ENCODE peak calls at places on chromosome 6, in five cellular contexts. One of them, this sample, is unnamed.

GRCh38 chr6:110048221-110048875 is 70.2 kb downstream of the GPR6 start:
- DNase-seq in IMR-90: no peak
- DNase-seq in Calu3: no peak
- DNase-seq in heart right ventricle: no peak
- DNase-seq in nephron progenitor cell: no peak
- DNase-seq in this sample: no peak

GRCh38 chr6:35056952-35057351 is 84.2 kb downstream of the TCP11 start:
- DNase-seq in heart right ventricle: no peak
- DNase-seq in nephron progenitor cell: no peak
- DNase-seq in IMR-90: no peak
- DNase-seq in Calu3: no peak
- DNase-seq in this sample: no peak

GRCh38 chr6:151506761-151507160 is 12.9 kb downstream of the CCDC170 start:
- DNase-seq in nephron progenitor cell: no peak
- DNase-seq in IMR-90: no peak
- DNase-seq in heart right ventricle: no peak
- DNase-seq in Calu3: no peak
- DNase-seq in this sample: no peak

GRCh38 chr6:139757766-139758655 is 383.6 kb upstream of the CITED2 start:
- DNase-seq in IMR-90: peak; percentile 42
- DNase-seq in nephron progenitor cell: no peak
- DNase-seq in heart right ventricle: no peak
- DNase-seq in Calu3: no peak
- DNase-seq in this sample: no peak

GRCh38 chr6:28839443-28840120 is 84.2 kb downstream of the TRIM27 start:
- DNase-seq in heart right ventricle: no peak
- DNase-seq in Calu3: no peak
- DNase-seq in nephron progenitor cell: no peak
- DNase-seq in IMR-90: no peak
- DNase-seq in this sample: no peak

GRCh38 chr6:109322825-109323580 is 59.3 kb downstream of the CD164 start:
- DNase-seq in Calu3: no peak
- DNase-seq in heart right ventricle: peak; percentile 43
- DNase-seq in nephron progenitor cell: no peak
- DNase-seq in IMR-90: no peak
- DNase-seq in this sample: no peak

GRCh38 chr6:137926207-137926731 is 59.2 kb downstream of the TNFAIP3 start:
- DNase-seq in Calu3: peak; percentile 32
- DNase-seq in nephron progenitor cell: no peak
- DNase-seq in IMR-90: peak; percentile 92
- DNase-seq in heart right ventricle: no peak
- DNase-seq in this sample: no peak

GRCh38 chr6:110341671-110342304 is 16.4 kb downstream of the METTL24 start:
- DNase-seq in heart right ventricle: no peak
- DNase-seq in IMR-90: peak; percentile 32
- DNase-seq in nephron progenitor cell: peak; percentile 49
- DNase-seq in Calu3: peak; percentile 38
- DNase-seq in this sample: no peak

GRCh38 chr6:91672201-91672600 is 1085.3 kb upstream of the MAP3K7 start:
- DNase-seq in Calu3: no peak
- DNase-seq in heart right ventricle: no peak
- DNase-seq in nephron progenitor cell: no peak
- DNase-seq in IMR-90: no peak
- DNase-seq in this sample: no peak

GRCh38 chr6:109978174-109979032 is at the start of gene GPR6:
- DNase-seq in heart right ventricle: peak; percentile 56
- DNase-seq in nephron progenitor cell: peak; percentile 99
- DNase-seq in IMR-90: peak; percentile 34
- DNase-seq in Calu3: peak; percentile 66
- DNase-seq in this sample: no peak

GRCh38 chr6:110170081-110170480 is 9.4 kb downstream of the WASF1 start:
- DNase-seq in IMR-90: no peak
- DNase-seq in heart right ventricle: no peak
- DNase-seq in nephron progenitor cell: no peak
- DNase-seq in Calu3: no peak
- DNase-seq in this sample: no peak

GRCh38 chr6:42692151-42692911 is 30.1 kb downstream of the PRPH2 start:
- DNase-seq in nephron progenitor cell: no peak
- DNase-seq in heart right ventricle: no peak
- DNase-seq in Calu3: no peak
- DNase-seq in IMR-90: peak; percentile 80
- DNase-seq in this sample: no peak

GRCh38 chr6:89242574-89243330 is 25.6 kb upstream of the GABRR1 start:
- DNase-seq in nephron progenitor cell: no peak
- DNase-seq in Calu3: peak; percentile 21
- DNase-seq in heart right ventricle: peak; percentile 11
- DNase-seq in IMR-90: peak; percentile 61
- DNase-seq in this sample: no peak

GRCh38 chr6:43310624-43311023 is 2.0 kb upstream of the CRIP3 start:
- DNase-seq in nephron progenitor cell: no peak
- DNase-seq in heart right ventricle: no peak
- DNase-seq in Calu3: no peak
- DNase-seq in IMR-90: no peak
- DNase-seq in this sample: no peak

GRCh38 chr6:133704371-133704770 is 184.5 kb upstream of the TCF21 start:
- DNase-seq in Calu3: no peak
- DNase-seq in nephron progenitor cell: no peak
- DNase-seq in heart right ventricle: no peak
- DNase-seq in IMR-90: peak; percentile 62
- DNase-seq in this sample: no peak

GRCh38 chr6:39053016-39053595 is 4.5 kb downstream of the GLP1R start:
- DNase-seq in nephron progenitor cell: no peak
- DNase-seq in IMR-90: no peak
- DNase-seq in heart right ventricle: no peak
- DNase-seq in Calu3: no peak
- DNase-seq in this sample: no peak

GRCh38 chr6:30842754-30843610 is 41.3 kb upstream of the DDR1 start:
- DNase-seq in Calu3: no peak
- DNase-seq in nephron progenitor cell: no peak
- DNase-seq in heart right ventricle: no peak
- DNase-seq in IMR-90: no peak
- DNase-seq in this sample: no peak

GRCh38 chr6:4059115-4059777 is 19.7 kb downstream of the FAM217A start:
- DNase-seq in Calu3: peak; percentile 1
- DNase-seq in nephron progenitor cell: no peak
- DNase-seq in heart right ventricle: no peak
- DNase-seq in IMR-90: peak; percentile 90
- DNase-seq in this sample: no peak

GRCh38 chr6:98833101-98834059 is 994 bp upstream of the POU3F2 start:
- DNase-seq in Calu3: peak; percentile 51
- DNase-seq in heart right ventricle: no peak
- DNase-seq in IMR-90: peak; percentile 16
- DNase-seq in nephron progenitor cell: peak; percentile 55
- DNase-seq in this sample: no peak

GRCh38 chr6:46219661-46220060 is 48.9 kb upstream of the ENPP5 start:
- DNase-seq in Calu3: no peak
- DNase-seq in IMR-90: no peak
- DNase-seq in nephron progenitor cell: no peak
- DNase-seq in heart right ventricle: no peak
- DNase-seq in this sample: no peak

GRCh38 chr6:157774153-157775135 is 48.6 kb upstream of the SNX9 start:
- DNase-seq in IMR-90: no peak
- DNase-seq in nephron progenitor cell: peak; percentile 27
- DNase-seq in Calu3: no peak
- DNase-seq in heart right ventricle: no peak
- DNase-seq in this sample: no peak

GRCh38 chr6:81682858-81683257 is 69.6 kb downstream of the TENT5A start:
- DNase-seq in IMR-90: no peak
- DNase-seq in nephron progenitor cell: no peak
- DNase-seq in heart right ventricle: no peak
- DNase-seq in Calu3: no peak
- DNase-seq in this sample: no peak

GRCh38 chr6:169172435-169172834 is 81.2 kb downstream of the THBS2 start:
- DNase-seq in heart right ventricle: no peak
- DNase-seq in nephron progenitor cell: no peak
- DNase-seq in Calu3: peak; percentile 53
- DNase-seq in IMR-90: peak; percentile 55
- DNase-seq in this sample: no peak

GRCh38 chr6:50762798-50763197 is 49.5 kb downstream of the TFAP2D start:
- DNase-seq in heart right ventricle: no peak
- DNase-seq in Calu3: no peak
- DNase-seq in IMR-90: no peak
- DNase-seq in nephron progenitor cell: no peak
- DNase-seq in this sample: no peak

GRCh38 chr6:56840467-56841371 is 114.2 kb upstream of the BEND6 start:
- DNase-seq in IMR-90: peak; percentile 83
- DNase-seq in nephron progenitor cell: no peak
- DNase-seq in Calu3: no peak
- DNase-seq in heart right ventricle: no peak
- DNase-seq in this sample: no peak

GRCh38 chr6:124994648-124995047 is 32.4 kb downstream of the RNF217 start:
- DNase-seq in IMR-90: no peak
- DNase-seq in nephron progenitor cell: no peak
- DNase-seq in heart right ventricle: no peak
- DNase-seq in Calu3: no peak
- DNase-seq in this sample: no peak

GRCh38 chr6:159815410-159815809 is 15.3 kb downstream of the PNLDC1 start:
- DNase-seq in nephron progenitor cell: no peak
- DNase-seq in IMR-90: no peak
- DNase-seq in Calu3: no peak
- DNase-seq in heart right ventricle: no peak
- DNase-seq in this sample: no peak

GRCh38 chr6:170232186-170233002 is 58.5 kb downstream of the DLL1 start:
- DNase-seq in heart right ventricle: no peak
- DNase-seq in IMR-90: peak; percentile 62
- DNase-seq in nephron progenitor cell: peak; percentile 8
- DNase-seq in Calu3: no peak
- DNase-seq in this sample: no peak

GRCh38 chr6:34025851-34026250 is 120.0 kb downstream of the GRM4 start:
- DNase-seq in Calu3: no peak
- DNase-seq in nephron progenitor cell: no peak
- DNase-seq in IMR-90: no peak
- DNase-seq in heart right ventricle: no peak
- DNase-seq in this sample: no peak

GRCh38 chr6:104525677-104526322 is 333.9 kb downstream of the HACE1 start:
- DNase-seq in Calu3: peak; percentile 76
- DNase-seq in IMR-90: peak; percentile 64
- DNase-seq in heart right ventricle: peak; percentile 59
- DNase-seq in nephron progenitor cell: peak; percentile 77
- DNase-seq in this sample: no peak

GRCh38 chr6:104531591-104531990 is 328.1 kb downstream of the HACE1 start:
- DNase-seq in IMR-90: no peak
- DNase-seq in nephron progenitor cell: no peak
- DNase-seq in heart right ventricle: no peak
- DNase-seq in Calu3: no peak
- DNase-seq in this sample: no peak

GRCh38 chr6:104527311-104527710 is 332.4 kb downstream of the HACE1 start:
- DNase-seq in Calu3: no peak
- DNase-seq in nephron progenitor cell: no peak
- DNase-seq in heart right ventricle: no peak
- DNase-seq in IMR-90: no peak
- DNase-seq in this sample: no peak

GRCh38 chr6:104526383-104526782 is 333.3 kb downstream of the HACE1 start:
- DNase-seq in Calu3: peak; percentile 5
- DNase-seq in heart right ventricle: no peak
- DNase-seq in IMR-90: no peak
- DNase-seq in nephron progenitor cell: no peak
- DNase-seq in this sample: no peak

DNA sequence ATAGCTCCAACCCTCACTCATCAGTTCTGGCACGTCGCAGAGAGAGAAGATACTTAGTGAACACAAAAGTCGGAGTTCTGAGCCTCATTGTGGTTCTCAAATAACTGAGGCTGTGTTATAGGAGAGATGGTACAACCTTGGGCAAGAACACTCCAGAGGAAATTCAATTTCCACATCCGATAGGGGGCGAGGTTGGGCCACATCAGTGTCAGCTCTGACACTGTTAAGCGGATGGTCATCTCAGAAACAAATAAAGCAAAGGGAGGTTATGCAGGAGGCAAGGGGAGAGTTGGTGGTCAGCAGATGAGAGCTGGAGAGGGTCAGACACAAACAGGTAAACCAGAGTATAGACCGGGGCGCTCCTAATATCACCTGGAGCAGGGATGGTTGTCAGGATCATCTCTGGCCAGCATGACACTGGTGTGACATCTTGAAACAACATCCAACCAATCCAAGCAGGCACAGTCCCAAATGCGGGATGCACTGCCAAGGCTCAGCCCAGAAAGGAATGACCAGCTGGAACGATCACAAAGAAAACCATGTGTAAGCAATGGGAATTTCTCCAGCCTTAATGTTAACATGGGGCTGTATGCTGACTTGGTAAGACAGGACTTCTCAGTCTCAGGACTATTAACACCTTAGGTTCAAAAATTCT is 331.8 kb downstream of the HACE1 start:
- DNase-seq in nephron progenitor cell: peak; percentile 33
- DNase-seq in IMR-90: no peak
- DNase-seq in heart right ventricle: no peak
- DNase-seq in Calu3: peak; percentile 36
- DNase-seq in this sample: no peak
- TF ChIP-seq CTCF in nephron progenitor cell: peak; percentile 25
- TF ChIP-seq CTCF in IMR-90: peak; percentile 31
- TF ChIP-seq CTCF in heart right ventricle: no peak
- TF ChIP-seq CTCF in Calu3: no peak
- TF ChIP-seq CTCF in this sample: no peak

GRCh38 chr6:136317976-136318375 is 28.3 kb upstream of the BCLAF1 start:
- DNase-seq in nephron progenitor cell: no peak
- DNase-seq in IMR-90: no peak
- DNase-seq in heart right ventricle: no peak
- DNase-seq in Calu3: no peak
- DNase-seq in this sample: no peak
- TF ChIP-seq CTCF in nephron progenitor cell: no peak
- TF ChIP-seq CTCF in IMR-90: no peak
- TF ChIP-seq CTCF in heart right ventricle: no peak
- TF ChIP-seq CTCF in Calu3: no peak
- TF ChIP-seq CTCF in this sample: no peak

DNA sequence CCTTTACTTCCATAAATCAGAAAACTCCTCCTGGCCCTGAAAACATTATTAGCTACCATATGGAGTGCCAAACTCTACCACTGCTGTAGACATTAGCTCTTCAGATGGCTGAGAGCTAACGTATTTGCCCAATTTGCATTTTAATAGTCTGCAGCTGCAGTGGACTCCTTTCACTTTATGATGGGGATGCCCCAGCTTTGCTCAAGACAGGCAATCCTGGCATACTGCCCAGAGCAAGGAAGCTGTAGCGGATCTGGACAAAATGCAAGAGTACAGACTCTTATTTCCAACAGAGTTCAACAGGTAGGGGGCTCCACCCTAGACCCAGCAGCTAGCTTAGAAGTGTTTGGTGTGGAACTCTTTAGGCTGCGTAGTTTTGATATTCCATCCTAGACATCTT is 246.7 kb downstream of the FOXC1 start:
- DNase-seq in IMR-90: peak; percentile 75
- DNase-seq in Calu3: no peak
- DNase-seq in heart right ventricle: peak; percentile 20
- DNase-seq in nephron progenitor cell: no peak
- DNase-seq in this sample: peak; percentile 43
- TF ChIP-seq CTCF in IMR-90: no peak
- TF ChIP-seq CTCF in Calu3: no peak
- TF ChIP-seq CTCF in heart right ventricle: no peak
- TF ChIP-seq CTCF in nephron progenitor cell: no peak
- TF ChIP-seq CTCF in this sample: no peak

DNA sequence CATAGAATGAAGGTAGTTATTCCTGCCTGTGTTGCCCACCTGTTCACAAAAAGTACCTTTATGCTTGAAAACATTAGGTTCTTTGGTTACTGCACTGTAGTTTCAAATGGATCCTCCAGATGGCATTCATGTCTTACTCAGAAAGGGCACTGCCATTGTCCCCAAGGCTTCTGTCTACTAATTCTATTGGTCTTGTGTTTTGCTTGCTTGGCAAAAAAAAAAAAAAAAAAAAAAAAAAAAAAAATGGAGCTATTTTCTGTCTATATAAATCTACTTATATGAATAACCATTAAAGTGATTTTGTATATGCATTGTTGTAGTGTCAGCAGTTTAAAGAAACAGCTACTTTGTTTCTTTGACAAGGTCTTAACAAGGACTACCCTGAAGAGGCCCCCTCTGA is 12.7 kb upstream of the EFHC1 start:
- DNase-seq in nephron progenitor cell: peak; percentile 11
- DNase-seq in heart right ventricle: no peak
- DNase-seq in IMR-90: peak; percentile 61
- DNase-seq in Calu3: peak; percentile 24
- DNase-seq in this sample: no peak
- TF ChIP-seq CTCF in nephron progenitor cell: peak; percentile 60
- TF ChIP-seq CTCF in heart right ventricle: peak; percentile 62
- TF ChIP-seq CTCF in IMR-90: peak; percentile 64
- TF ChIP-seq CTCF in Calu3: no peak
- TF ChIP-seq CTCF in this sample: no peak